ENCODE peak calls at places on chromosomes 2 and 18, in seven cellular contexts. R, W, G, P, M, S and U are unnamed samples.

GRCh38 chr2:46018773-46019593 is 278.2 kb upstream of the EPAS1 start:
- DNase-seq in R (no peak), W (no peak), G (no peak), P (no peak), M (no peak), S (no peak), U (no peak)

GRCh38 chr2:35962585-35962984 is 393.0 kb upstream of the CRIM1 start:
- DNase-seq in R (no peak), W (no peak), G (no peak), P (no peak), M (no peak), S (no peak), U (no peak)

GRCh38 chr2:78811955-78812610 is 213.4 kb upstream of the REG3G start:
- DNase-seq in R (no peak), W (no peak), G (no peak), P (no peak), M (no peak), S (no peak), U (no peak)

GRCh38 chr2:71941731-71942575 is 205.7 kb downstream of the CYP26B1 start:
- DNase-seq in R (no peak), W (no peak), G (no peak), P (no peak), M (no peak), S (no peak), U (no peak)

GRCh38 chr2:111629983-111630382 is 254.0 kb downstream of the ANAPC1 start:
- DNase-seq in R (no peak), W (no peak), G (no peak), P (no peak), M (no peak), S (no peak), U (no peak)

GRCh38 chr2:222532315-222532714 is 108.0 kb downstream of the SGPP2 start:
- DNase-seq in R (no peak), W (no peak), G (no peak), P (no peak), M (no peak), S (no peak), U (no peak)

GRCh38 chr18:36066001-36066400 is 1.4 kb downstream of the RPRD1A start:
- DNase-seq in R (peak; percentile 67), W (peak; percentile 46), G (no peak), P (no peak), M (no peak), S (no peak), U (no peak)

GRCh38 chr2:27023740-27024139 is 9.0 kb upstream of the TMEM214 start:
- DNase-seq in R (no peak), W (no peak), G (no peak), P (no peak), M (no peak), S (no peak), U (no peak)

GRCh38 chr18:11981633-11982366 is 493 bp downstream of the IMPA2 start:
- DNase-seq in R (peak; percentile 19), W (peak; percentile 14), G (no peak), P (peak; percentile 81), M (peak; percentile 66), S (peak; percentile 75), U (no peak)

GRCh38 chr18:59198215-59198614 is 21.7 kb upstream of the GRP start:
- DNase-seq in R (no peak), W (no peak), G (no peak), P (no peak), M (no peak), S (no peak), U (no peak)

GRCh38 chr2:179861777-179862117 is 335 bp upstream of the ZNF385B start:
- DNase-seq in R (peak; percentile 5), W (peak; percentile 28), G (no peak), P (no peak), M (no peak), S (no peak), U (no peak)

GRCh38 chr2:127278959-127279358 is 15.0 kb downstream of the ERCC3 start:
- DNase-seq in R (no peak), W (no peak), G (no peak), P (no peak), M (no peak), S (no peak), U (no peak)

GRCh38 chr2:127122351-127123027 is 15.5 kb upstream of the BIN1 start:
- DNase-seq in R (no peak), W (no peak), G (no peak), P (no peak), M (no peak), S (no peak), U (no peak)

GRCh38 chr2:210072922-210073509 is 70.6 kb downstream of the RPE start:
- DNase-seq in R (peak; percentile 60), W (peak; percentile 72), G (peak; percentile 14), P (no peak), M (no peak), S (no peak), U (peak; percentile 35)

GRCh38 chr2:137938204-137938603 is 26.1 kb upstream of the HNMT start:
- DNase-seq in R (peak; percentile 59), W (peak; percentile 87), G (no peak), P (no peak), M (no peak), S (no peak), U (no peak)

GRCh38 chr18:26746284-26747130 is 119.0 kb downstream of the AQP4 start:
- DNase-seq in R (no peak), W (peak; percentile 20), G (no peak), P (no peak), M (no peak), S (no peak), U (no peak)

GRCh38 chr18:63451774-63452173 is 25.0 kb upstream of the SERPINB5 start:
- DNase-seq in R (no peak), W (peak; percentile 29), G (no peak), P (peak; percentile 39), M (peak; percentile 60), S (no peak), U (no peak)

GRCh38 chr18:9475643-9476580 is 599 bp downstream of the RALBP1 start:
- DNase-seq in R (peak; percentile 39), W (peak; percentile 45), G (no peak), P (no peak), M (no peak), S (no peak), U (peak; percentile 25)

GRCh38 chr18:9478545-9478944 is 3.2 kb downstream of the RALBP1 start:
- DNase-seq in R (no peak), W (no peak), G (no peak), P (no peak), M (no peak), S (no peak), U (no peak)

GRCh38 chr18:9474103-9474982 is 970 bp upstream of the RALBP1 start:
- DNase-seq in R (peak; percentile 73), W (no peak), G (peak; percentile 73), P (peak; percentile 47), M (peak; percentile 91), S (no peak), U (no peak)

GRCh38 chr18:9477509-9477908 is 2.2 kb downstream of the RALBP1 start:
- DNase-seq in R (no peak), W (no peak), G (no peak), P (no peak), M (no peak), S (no peak), U (no peak)

DNA sequence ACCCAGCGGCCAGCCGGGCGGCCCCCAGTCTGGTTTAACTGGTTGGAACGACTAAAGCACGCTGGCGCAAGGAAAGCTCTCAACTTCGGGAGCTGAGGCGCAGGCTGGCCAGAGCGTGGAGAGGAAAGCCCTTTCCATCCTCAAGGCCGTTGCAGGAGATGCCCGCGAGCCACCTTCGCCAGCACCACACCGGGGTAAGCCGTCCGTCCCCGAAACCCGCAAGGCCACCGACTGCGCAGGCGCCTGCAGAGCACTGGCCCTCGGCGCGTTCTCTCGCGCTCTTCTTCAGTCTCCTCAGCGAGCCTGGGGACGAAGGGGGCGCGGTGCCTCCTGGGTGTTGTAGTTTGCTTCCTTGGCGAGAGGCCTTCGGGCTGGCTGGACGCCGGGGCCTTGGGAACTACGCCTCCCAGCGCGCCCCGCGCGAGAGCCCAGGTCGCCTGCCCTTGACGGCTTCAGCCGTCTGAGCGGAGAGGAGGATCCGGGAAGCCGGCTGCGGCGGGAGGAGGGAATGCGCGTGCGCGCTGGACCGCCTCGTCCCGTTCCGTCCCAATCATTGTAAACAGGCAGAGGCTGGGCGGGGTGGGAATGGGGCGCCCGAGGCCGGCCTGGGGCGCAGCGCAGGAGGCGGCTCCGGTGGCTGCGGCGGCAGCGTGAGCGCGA is at the start of gene RALBP1:
- DNase-seq in R (peak; percentile 99), W (peak; percentile 99), G (peak; percentile 95), P (peak; percentile 100), M (peak; percentile 100), S (peak; percentile 100), U (peak; percentile 83)
- TF ChIP-seq CTCF in R (peak; percentile 23), W (peak; percentile 20), G (no peak), P (peak; percentile 18), M (peak; percentile 4), S (peak; percentile 26), U (peak; percentile 30)

GRCh38 chr18:43420091-43420490 is 142.8 kb upstream of the SYT4 start:
- DNase-seq in R (no peak), W (no peak), G (no peak), P (no peak), M (no peak), S (no peak), U (no peak)

GRCh38 chr18:43420950-43421349 is 143.7 kb upstream of the SYT4 start:
- DNase-seq in R (no peak), W (no peak), G (no peak), P (no peak), M (no peak), S (no peak), U (no peak)

GRCh38 chr18:43422483-43422882 is 145.2 kb upstream of the SYT4 start:
- DNase-seq in R (no peak), W (no peak), G (peak; percentile 49), P (no peak), M (no peak), S (no peak), U (no peak)
- TF ChIP-seq CTCF in R (no peak), W (no peak), G (peak; percentile 49), P (no peak), M (no peak), S (no peak), U (peak; percentile 43)

GRCh38 chr2:211085056-211085680 is 528.8 kb downstream of the CPS1 start:
- DNase-seq in R (peak; percentile 1), W (peak; percentile 70), G (peak; percentile 19), P (no peak), M (no peak), S (no peak), U (no peak)
- TF ChIP-seq CTCF in R (peak; percentile 46), W (peak; percentile 71), G (peak; percentile 70), P (no peak), M (peak; percentile 48), S (peak; percentile 48), U (peak; percentile 66)

GRCh38 chr2:160293401-160293911 is 93.4 kb upstream of the ITGB6 start:
- DNase-seq in R (peak; percentile 94), W (peak; percentile 96), G (no peak), P (no peak), M (no peak), S (no peak), U (no peak)

GRCh38 chr2:160290590-160290989 is 90.5 kb upstream of the ITGB6 start:
- DNase-seq in R (no peak), W (no peak), G (no peak), P (no peak), M (no peak), S (no peak), U (no peak)

GRCh38 chr2:160292225-160292624 is 92.2 kb upstream of the ITGB6 start:
- DNase-seq in R (peak; percentile 36), W (peak; percentile 69), G (no peak), P (no peak), M (no peak), S (no peak), U (no peak)

GRCh38 chr2:160289803-160290202 is 89.7 kb upstream of the ITGB6 start:
- DNase-seq in R (no peak), W (no peak), G (no peak), P (no peak), M (no peak), S (no peak), U (no peak)

GRCh38 chr2:160291382-160291781 is 91.3 kb upstream of the ITGB6 start:
- DNase-seq in R (no peak), W (peak; percentile 47), G (no peak), P (no peak), M (no peak), S (no peak), U (no peak)
- TF ChIP-seq CTCF in R (no peak), W (peak; percentile 32), G (no peak), P (no peak), M (no peak), S (no peak), U (no peak)